ENCODE peak calls at places on chromosomes 4 and X, in five cellular contexts. One of them, this sample, is unnamed.

GRCh38 chr4:73419106-73420038 is 15.3 kb downstream of the ALB start:
- DNase-seq in activated CD4-positive, alpha-beta T cell treated with anti-CD3 and anti-CD28 coated beads, Interleukin-2, amount 50 U/mL, for 24 hours: no peak
- DNase-seq in anterior cingulate cortex: no peak
- DNase-seq in brain microvascular endothelial cell: no peak
- DNase-seq in Right ventricle myocardium superior: no peak
- DNase-seq in this sample: no peak

GRCh38 chrX:45628041-45628440 is 427.4 kb upstream of the DIPK2B start:
- DNase-seq in Right ventricle myocardium superior: no peak
- DNase-seq in brain microvascular endothelial cell: no peak
- DNase-seq in anterior cingulate cortex: no peak
- DNase-seq in activated CD4-positive, alpha-beta T cell treated with anti-CD3 and anti-CD28 coated beads, Interleukin-2, amount 50 U/mL, for 24 hours: no peak
- DNase-seq in this sample: no peak

GRCh38 chr4:6331018-6331417 is 61.4 kb downstream of the WFS1 start:
- DNase-seq in brain microvascular endothelial cell: no peak
- DNase-seq in activated CD4-positive, alpha-beta T cell treated with anti-CD3 and anti-CD28 coated beads, Interleukin-2, amount 50 U/mL, for 24 hours: no peak
- DNase-seq in anterior cingulate cortex: no peak
- DNase-seq in Right ventricle myocardium superior: peak; percentile 6
- DNase-seq in this sample: no peak

GRCh38 chrX:40853816-40854123 is 118.4 kb upstream of the MED14 start:
- DNase-seq in activated CD4-positive, alpha-beta T cell treated with anti-CD3 and anti-CD28 coated beads, Interleukin-2, amount 50 U/mL, for 24 hours: no peak
- DNase-seq in brain microvascular endothelial cell: no peak
- DNase-seq in anterior cingulate cortex: no peak
- DNase-seq in Right ventricle myocardium superior: no peak
- DNase-seq in this sample: no peak

GRCh38 chrX:11687157-11687556 is 21.4 kb upstream of the ARHGAP6 start:
- DNase-seq in activated CD4-positive, alpha-beta T cell treated with anti-CD3 and anti-CD28 coated beads, Interleukin-2, amount 50 U/mL, for 24 hours: no peak
- DNase-seq in anterior cingulate cortex: no peak
- DNase-seq in brain microvascular endothelial cell: no peak
- DNase-seq in Right ventricle myocardium superior: no peak
- DNase-seq in this sample: no peak

GRCh38 chr4:62806786-62807185 is 1602.5 kb downstream of the TECRL start:
- DNase-seq in Right ventricle myocardium superior: no peak
- DNase-seq in anterior cingulate cortex: no peak
- DNase-seq in activated CD4-positive, alpha-beta T cell treated with anti-CD3 and anti-CD28 coated beads, Interleukin-2, amount 50 U/mL, for 24 hours: no peak
- DNase-seq in brain microvascular endothelial cell: no peak
- DNase-seq in this sample: no peak

GRCh38 chr4:175092114-175092513 is 174.0 kb downstream of the ADAM29 start:
- DNase-seq in brain microvascular endothelial cell: no peak
- DNase-seq in Right ventricle myocardium superior: no peak
- DNase-seq in activated CD4-positive, alpha-beta T cell treated with anti-CD3 and anti-CD28 coated beads, Interleukin-2, amount 50 U/mL, for 24 hours: no peak
- DNase-seq in anterior cingulate cortex: no peak
- DNase-seq in this sample: no peak

GRCh38 chr4:100566396-100566795 is 48.6 kb upstream of the EMCN start:
- DNase-seq in activated CD4-positive, alpha-beta T cell treated with anti-CD3 and anti-CD28 coated beads, Interleukin-2, amount 50 U/mL, for 24 hours: no peak
- DNase-seq in anterior cingulate cortex: no peak
- DNase-seq in Right ventricle myocardium superior: no peak
- DNase-seq in brain microvascular endothelial cell: no peak
- DNase-seq in this sample: no peak

GRCh38 chrX:1392376-1393130 is 640 bp upstream of the SLC25A6 start:
- DNase-seq in Right ventricle myocardium superior: no peak
- DNase-seq in anterior cingulate cortex: no peak
- DNase-seq in activated CD4-positive, alpha-beta T cell treated with anti-CD3 and anti-CD28 coated beads, Interleukin-2, amount 50 U/mL, for 24 hours: no peak
- DNase-seq in brain microvascular endothelial cell: peak; percentile 40
- DNase-seq in this sample: no peak

GRCh38 chr4:76764251-76764650 is 133.7 kb downstream of the SOWAHB start:
- DNase-seq in brain microvascular endothelial cell: peak; percentile 43
- DNase-seq in activated CD4-positive, alpha-beta T cell treated with anti-CD3 and anti-CD28 coated beads, Interleukin-2, amount 50 U/mL, for 24 hours: no peak
- DNase-seq in Right ventricle myocardium superior: no peak
- DNase-seq in anterior cingulate cortex: no peak
- DNase-seq in this sample: no peak

GRCh38 chr4:81518762-81519427 is 47.2 kb upstream of the RASGEF1B start:
- DNase-seq in activated CD4-positive, alpha-beta T cell treated with anti-CD3 and anti-CD28 coated beads, Interleukin-2, amount 50 U/mL, for 24 hours: no peak
- DNase-seq in Right ventricle myocardium superior: no peak
- DNase-seq in anterior cingulate cortex: no peak
- DNase-seq in brain microvascular endothelial cell: no peak
- DNase-seq in this sample: no peak

GRCh38 chrX:30887721-30888120 is 1.3 kb downstream of the TAB3 start:
- DNase-seq in activated CD4-positive, alpha-beta T cell treated with anti-CD3 and anti-CD28 coated beads, Interleukin-2, amount 50 U/mL, for 24 hours: peak; percentile 14
- DNase-seq in brain microvascular endothelial cell: no peak
- DNase-seq in Right ventricle myocardium superior: no peak
- DNase-seq in anterior cingulate cortex: no peak
- DNase-seq in this sample: no peak

GRCh38 chr4:91147067-91147466 is 1019.9 kb downstream of the CCSER1 start:
- DNase-seq in activated CD4-positive, alpha-beta T cell treated with anti-CD3 and anti-CD28 coated beads, Interleukin-2, amount 50 U/mL, for 24 hours: no peak
- DNase-seq in Right ventricle myocardium superior: no peak
- DNase-seq in brain microvascular endothelial cell: no peak
- DNase-seq in anterior cingulate cortex: no peak
- DNase-seq in this sample: no peak

GRCh38 chr4:137949746-137950145 is 292.4 kb downstream of the SLC7A11 start:
- DNase-seq in activated CD4-positive, alpha-beta T cell treated with anti-CD3 and anti-CD28 coated beads, Interleukin-2, amount 50 U/mL, for 24 hours: no peak
- DNase-seq in anterior cingulate cortex: no peak
- DNase-seq in Right ventricle myocardium superior: no peak
- DNase-seq in brain microvascular endothelial cell: no peak
- DNase-seq in this sample: no peak

GRCh38 chr4:40833212-40833611 is 83.5 kb downstream of the NSUN7 start:
- DNase-seq in Right ventricle myocardium superior: no peak
- DNase-seq in anterior cingulate cortex: no peak
- DNase-seq in activated CD4-positive, alpha-beta T cell treated with anti-CD3 and anti-CD28 coated beads, Interleukin-2, amount 50 U/mL, for 24 hours: no peak
- DNase-seq in brain microvascular endothelial cell: no peak
- DNase-seq in this sample: no peak

GRCh38 chr4:183401473-183401872 is 43.0 kb upstream of the CDKN2AIP start:
- DNase-seq in Right ventricle myocardium superior: no peak
- DNase-seq in brain microvascular endothelial cell: no peak
- DNase-seq in anterior cingulate cortex: no peak
- DNase-seq in activated CD4-positive, alpha-beta T cell treated with anti-CD3 and anti-CD28 coated beads, Interleukin-2, amount 50 U/mL, for 24 hours: no peak
- DNase-seq in this sample: no peak

GRCh38 chr4:141056473-141056872 is 76.8 kb downstream of the RNF150 start:
- DNase-seq in anterior cingulate cortex: no peak
- DNase-seq in brain microvascular endothelial cell: no peak
- DNase-seq in activated CD4-positive, alpha-beta T cell treated with anti-CD3 and anti-CD28 coated beads, Interleukin-2, amount 50 U/mL, for 24 hours: no peak
- DNase-seq in Right ventricle myocardium superior: no peak
- DNase-seq in this sample: no peak

GRCh38 chr4:38119663-38120374 is 159.6 kb downstream of the PTTG2 start:
- DNase-seq in brain microvascular endothelial cell: peak; percentile 82
- DNase-seq in Right ventricle myocardium superior: peak; percentile 53
- DNase-seq in activated CD4-positive, alpha-beta T cell treated with anti-CD3 and anti-CD28 coated beads, Interleukin-2, amount 50 U/mL, for 24 hours: no peak
- DNase-seq in anterior cingulate cortex: no peak
- DNase-seq in this sample: no peak

GRCh38 chr4:124179521-124180186 is 532.9 kb downstream of the ANKRD50 start:
- DNase-seq in anterior cingulate cortex: no peak
- DNase-seq in Right ventricle myocardium superior: no peak
- DNase-seq in brain microvascular endothelial cell: no peak
- DNase-seq in activated CD4-positive, alpha-beta T cell treated with anti-CD3 and anti-CD28 coated beads, Interleukin-2, amount 50 U/mL, for 24 hours: no peak
- DNase-seq in this sample: no peak

GRCh38 chr4:107380836-107381438 is 339.1 kb downstream of the PAPSS1 start:
- DNase-seq in anterior cingulate cortex: no peak
- DNase-seq in brain microvascular endothelial cell: no peak
- DNase-seq in Right ventricle myocardium superior: no peak
- DNase-seq in activated CD4-positive, alpha-beta T cell treated with anti-CD3 and anti-CD28 coated beads, Interleukin-2, amount 50 U/mL, for 24 hours: no peak
- DNase-seq in this sample: no peak

GRCh38 chr4:145732416-145732815 is 52.5 kb downstream of the C4orf51 start:
- DNase-seq in activated CD4-positive, alpha-beta T cell treated with anti-CD3 and anti-CD28 coated beads, Interleukin-2, amount 50 U/mL, for 24 hours: no peak
- DNase-seq in brain microvascular endothelial cell: no peak
- DNase-seq in Right ventricle myocardium superior: no peak
- DNase-seq in anterior cingulate cortex: no peak
- DNase-seq in this sample: no peak

GRCh38 chrX:130118941-130119640 is 8.8 kb upstream of the ELF4 start:
- DNase-seq in anterior cingulate cortex: no peak
- DNase-seq in Right ventricle myocardium superior: no peak
- DNase-seq in activated CD4-positive, alpha-beta T cell treated with anti-CD3 and anti-CD28 coated beads, Interleukin-2, amount 50 U/mL, for 24 hours: no peak
- DNase-seq in brain microvascular endothelial cell: no peak
- DNase-seq in this sample: no peak

GRCh38 chr4:184689681-184690080 is 40.1 kb downstream of the PRIMPOL start:
- DNase-seq in Right ventricle myocardium superior: no peak
- DNase-seq in brain microvascular endothelial cell: no peak
- DNase-seq in anterior cingulate cortex: no peak
- DNase-seq in activated CD4-positive, alpha-beta T cell treated with anti-CD3 and anti-CD28 coated beads, Interleukin-2, amount 50 U/mL, for 24 hours: no peak
- DNase-seq in this sample: no peak

GRCh38 chr4:142960867-142961644 is 115.0 kb upstream of the INPP4B start:
- DNase-seq in activated CD4-positive, alpha-beta T cell treated with anti-CD3 and anti-CD28 coated beads, Interleukin-2, amount 50 U/mL, for 24 hours: no peak
- DNase-seq in brain microvascular endothelial cell: no peak
- DNase-seq in anterior cingulate cortex: no peak
- DNase-seq in Right ventricle myocardium superior: no peak
- DNase-seq in this sample: no peak

GRCh38 chr4:41455215-41455614 is 82.7 kb upstream of the LIMCH1 start:
- DNase-seq in brain microvascular endothelial cell: no peak
- DNase-seq in Right ventricle myocardium superior: no peak
- DNase-seq in activated CD4-positive, alpha-beta T cell treated with anti-CD3 and anti-CD28 coated beads, Interleukin-2, amount 50 U/mL, for 24 hours: no peak
- DNase-seq in anterior cingulate cortex: no peak
- DNase-seq in this sample: no peak

This sample was measured in retinal pigment epithelial cell.